ENCODE peak calls at places on chromosome 21, in nine cellular contexts. One of them, this sample, is unnamed.

GRCh38 chr21:45532826-45533730 is 9.2 kb downstream of the SLC19A1 start:
- DNase-seq in M059J: no peak
- DNase-seq in adrenal gland: peak
- DNase-seq in naive thymus-derived CD4-positive, alpha-beta T cell: no peak
- DNase-seq in activated CD4-positive, alpha-beta memory T cell treated with anti-CD3 and anti-CD28 coated beads for 36 hours: no peak
- DNase-seq in activated effector memory CD4-positive, alpha-beta T cell treated with anti-CD3 and anti-CD28 coated beads, Interleukin-2, amount 50 U/mL, for 16 hours: peak
- DNase-seq in ELR: no peak
- DNase-seq in iPS DF 6.9: no peak
- DNase-seq in activated T-cell treated with anti-CD3 and anti-CD28 coated beads for 1 hour: no peak
- DNase-seq in this sample: no peak

GRCh38 chr21:15164678-15165303 is 100.0 kb upstream of the NRIP1 start:
- DNase-seq in M059J: peak
- DNase-seq in adrenal gland: no peak
- DNase-seq in naive thymus-derived CD4-positive, alpha-beta T cell: no peak
- DNase-seq in activated CD4-positive, alpha-beta memory T cell treated with anti-CD3 and anti-CD28 coated beads for 36 hours: no peak
- DNase-seq in activated effector memory CD4-positive, alpha-beta T cell treated with anti-CD3 and anti-CD28 coated beads, Interleukin-2, amount 50 U/mL, for 16 hours: no peak
- DNase-seq in ELR: peak
- DNase-seq in iPS DF 6.9: no peak
- DNase-seq in activated T-cell treated with anti-CD3 and anti-CD28 coated beads for 1 hour: no peak
- DNase-seq in this sample: no peak

GRCh38 chr21:33421713-33422393 is 18.6 kb downstream of the IFNGR2 start:
- DNase-seq in M059J: no peak
- DNase-seq in adrenal gland: no peak
- DNase-seq in naive thymus-derived CD4-positive, alpha-beta T cell: no peak
- DNase-seq in activated CD4-positive, alpha-beta memory T cell treated with anti-CD3 and anti-CD28 coated beads for 36 hours: no peak
- DNase-seq in activated effector memory CD4-positive, alpha-beta T cell treated with anti-CD3 and anti-CD28 coated beads, Interleukin-2, amount 50 U/mL, for 16 hours: no peak
- DNase-seq in ELR: no peak
- DNase-seq in iPS DF 6.9: no peak
- DNase-seq in activated T-cell treated with anti-CD3 and anti-CD28 coated beads for 1 hour: no peak
- DNase-seq in this sample: no peak

GRCh38 chr21:39680216-39680615 is 64.8 kb upstream of the IGSF5 start:
- DNase-seq in M059J: no peak
- DNase-seq in adrenal gland: no peak
- DNase-seq in naive thymus-derived CD4-positive, alpha-beta T cell: no peak
- DNase-seq in activated CD4-positive, alpha-beta memory T cell treated with anti-CD3 and anti-CD28 coated beads for 36 hours: no peak
- DNase-seq in activated effector memory CD4-positive, alpha-beta T cell treated with anti-CD3 and anti-CD28 coated beads, Interleukin-2, amount 50 U/mL, for 16 hours: no peak
- DNase-seq in ELR: no peak
- DNase-seq in iPS DF 6.9: no peak
- DNase-seq in activated T-cell treated with anti-CD3 and anti-CD28 coated beads for 1 hour: no peak
- DNase-seq in this sample: no peak

GRCh38 chr21:44756416-44757185 is 45.0 kb downstream of the UBE2G2 start:
- DNase-seq in M059J: peak
- DNase-seq in adrenal gland: no peak
- DNase-seq in naive thymus-derived CD4-positive, alpha-beta T cell: no peak
- DNase-seq in activated CD4-positive, alpha-beta memory T cell treated with anti-CD3 and anti-CD28 coated beads for 36 hours: no peak
- DNase-seq in activated effector memory CD4-positive, alpha-beta T cell treated with anti-CD3 and anti-CD28 coated beads, Interleukin-2, amount 50 U/mL, for 16 hours: peak
- DNase-seq in ELR: peak
- DNase-seq in iPS DF 6.9: no peak
- DNase-seq in activated T-cell treated with anti-CD3 and anti-CD28 coated beads for 1 hour: no peak
- DNase-seq in this sample: no peak

GRCh38 chr21:34882719-34883131 is 166.4 kb downstream of the RUNX1 start:
- DNase-seq in M059J: peak
- DNase-seq in adrenal gland: no peak
- DNase-seq in naive thymus-derived CD4-positive, alpha-beta T cell: no peak
- DNase-seq in activated CD4-positive, alpha-beta memory T cell treated with anti-CD3 and anti-CD28 coated beads for 36 hours: no peak
- DNase-seq in activated effector memory CD4-positive, alpha-beta T cell treated with anti-CD3 and anti-CD28 coated beads, Interleukin-2, amount 50 U/mL, for 16 hours: no peak
- DNase-seq in ELR: peak
- DNase-seq in iPS DF 6.9: no peak
- DNase-seq in activated T-cell treated with anti-CD3 and anti-CD28 coated beads for 1 hour: no peak
- DNase-seq in this sample: no peak

GRCh38 chr21:44382536-44382935 is 29.1 kb downstream of the TRPM2 start:
- DNase-seq in M059J: no peak
- DNase-seq in adrenal gland: peak
- DNase-seq in naive thymus-derived CD4-positive, alpha-beta T cell: no peak
- DNase-seq in activated CD4-positive, alpha-beta memory T cell treated with anti-CD3 and anti-CD28 coated beads for 36 hours: no peak
- DNase-seq in activated effector memory CD4-positive, alpha-beta T cell treated with anti-CD3 and anti-CD28 coated beads, Interleukin-2, amount 50 U/mL, for 16 hours: no peak
- DNase-seq in ELR: no peak
- DNase-seq in iPS DF 6.9: no peak
- DNase-seq in activated T-cell treated with anti-CD3 and anti-CD28 coated beads for 1 hour: no peak
- DNase-seq in this sample: no peak

GRCh38 chr21:45347712-45348477 is 57.1 kb upstream of the COL18A1 start:
- DNase-seq in M059J: no peak
- DNase-seq in adrenal gland: no peak
- DNase-seq in naive thymus-derived CD4-positive, alpha-beta T cell: no peak
- DNase-seq in activated CD4-positive, alpha-beta memory T cell treated with anti-CD3 and anti-CD28 coated beads for 36 hours: no peak
- DNase-seq in activated effector memory CD4-positive, alpha-beta T cell treated with anti-CD3 and anti-CD28 coated beads, Interleukin-2, amount 50 U/mL, for 16 hours: no peak
- DNase-seq in ELR: no peak
- DNase-seq in iPS DF 6.9: no peak
- DNase-seq in activated T-cell treated with anti-CD3 and anti-CD28 coated beads for 1 hour: no peak
- DNase-seq in this sample: no peak

GRCh38 chr21:19640964-19641363 is 1237.4 kb upstream of the TMPRSS15 start:
- DNase-seq in M059J: no peak
- DNase-seq in adrenal gland: no peak
- DNase-seq in naive thymus-derived CD4-positive, alpha-beta T cell: no peak
- DNase-seq in activated CD4-positive, alpha-beta memory T cell treated with anti-CD3 and anti-CD28 coated beads for 36 hours: no peak
- DNase-seq in activated effector memory CD4-positive, alpha-beta T cell treated with anti-CD3 and anti-CD28 coated beads, Interleukin-2, amount 50 U/mL, for 16 hours: no peak
- DNase-seq in ELR: no peak
- DNase-seq in iPS DF 6.9: no peak
- DNase-seq in activated T-cell treated with anti-CD3 and anti-CD28 coated beads for 1 hour: no peak
- DNase-seq in this sample: no peak

GRCh38 chr21:33261635-33262034 is 4.5 kb upstream of the IL10RB start:
- DNase-seq in M059J: peak
- DNase-seq in adrenal gland: peak
- DNase-seq in naive thymus-derived CD4-positive, alpha-beta T cell: no peak
- DNase-seq in activated CD4-positive, alpha-beta memory T cell treated with anti-CD3 and anti-CD28 coated beads for 36 hours: no peak
- DNase-seq in activated effector memory CD4-positive, alpha-beta T cell treated with anti-CD3 and anti-CD28 coated beads, Interleukin-2, amount 50 U/mL, for 16 hours: no peak
- DNase-seq in ELR: peak
- DNase-seq in iPS DF 6.9: no peak
- DNase-seq in activated T-cell treated with anti-CD3 and anti-CD28 coated beads for 1 hour: no peak
- DNase-seq in this sample: peak

GRCh38 chr21:15138475-15138874 is 73.7 kb upstream of the NRIP1 start:
- DNase-seq in M059J: no peak
- DNase-seq in adrenal gland: no peak
- DNase-seq in naive thymus-derived CD4-positive, alpha-beta T cell: no peak
- DNase-seq in activated CD4-positive, alpha-beta memory T cell treated with anti-CD3 and anti-CD28 coated beads for 36 hours: no peak
- DNase-seq in activated effector memory CD4-positive, alpha-beta T cell treated with anti-CD3 and anti-CD28 coated beads, Interleukin-2, amount 50 U/mL, for 16 hours: no peak
- DNase-seq in ELR: no peak
- DNase-seq in iPS DF 6.9: no peak
- DNase-seq in activated T-cell treated with anti-CD3 and anti-CD28 coated beads for 1 hour: no peak
- DNase-seq in this sample: no peak

GRCh38 chr21:46099476-46099875 is 1.6 kb downstream of the COL6A2 start:
- DNase-seq in M059J: no peak
- DNase-seq in adrenal gland: peak
- DNase-seq in naive thymus-derived CD4-positive, alpha-beta T cell: no peak
- DNase-seq in activated CD4-positive, alpha-beta memory T cell treated with anti-CD3 and anti-CD28 coated beads for 36 hours: peak
- DNase-seq in activated effector memory CD4-positive, alpha-beta T cell treated with anti-CD3 and anti-CD28 coated beads, Interleukin-2, amount 50 U/mL, for 16 hours: no peak
- DNase-seq in ELR: peak
- DNase-seq in iPS DF 6.9: no peak
- DNase-seq in activated T-cell treated with anti-CD3 and anti-CD28 coated beads for 1 hour: no peak
- DNase-seq in this sample: peak

GRCh38 chr21:34642211-34643075 is 26.4 kb upstream of the CLIC6 start:
- DNase-seq in M059J: peak
- DNase-seq in adrenal gland: no peak
- DNase-seq in naive thymus-derived CD4-positive, alpha-beta T cell: no peak
- DNase-seq in activated CD4-positive, alpha-beta memory T cell treated with anti-CD3 and anti-CD28 coated beads for 36 hours: no peak
- DNase-seq in activated effector memory CD4-positive, alpha-beta T cell treated with anti-CD3 and anti-CD28 coated beads, Interleukin-2, amount 50 U/mL, for 16 hours: no peak
- DNase-seq in ELR: peak
- DNase-seq in iPS DF 6.9: no peak
- DNase-seq in activated T-cell treated with anti-CD3 and anti-CD28 coated beads for 1 hour: no peak
- DNase-seq in this sample: peak

GRCh38 chr21:29293495-29293894 is 5.2 kb upstream of the BACH1 start:
- DNase-seq in M059J: no peak
- DNase-seq in adrenal gland: no peak
- DNase-seq in naive thymus-derived CD4-positive, alpha-beta T cell: no peak
- DNase-seq in activated CD4-positive, alpha-beta memory T cell treated with anti-CD3 and anti-CD28 coated beads for 36 hours: no peak
- DNase-seq in activated effector memory CD4-positive, alpha-beta T cell treated with anti-CD3 and anti-CD28 coated beads, Interleukin-2, amount 50 U/mL, for 16 hours: no peak
- DNase-seq in ELR: no peak
- DNase-seq in iPS DF 6.9: no peak
- DNase-seq in activated T-cell treated with anti-CD3 and anti-CD28 coated beads for 1 hour: no peak
- DNase-seq in this sample: no peak